ENCODE peak calls at places on chromosomes 6 and 20, in four cellular contexts. One of them, this sample, is unnamed.
A peak's percentile ranks its signal among the peaks of the same experiment; 100 is the strongest.

GRCh38 chr20:59939052-59939878 is 840 bp downstream of the PPP1R3D start:
- DNase-seq in RCC 7860: no peak
- DNase-seq in islet precursor cell: peak; percentile 64
- DNase-seq in NCI-H774: no peak
- DNase-seq in this sample: no peak

GRCh38 chr6:147135211-147135672 is 69.0 kb upstream of the STXBP5 start:
- DNase-seq in RCC 7860: peak; percentile 5
- DNase-seq in islet precursor cell: no peak
- DNase-seq in NCI-H774: no peak
- DNase-seq in this sample: no peak

GRCh38 chr6:8906699-8907098 is 471.4 kb upstream of the SLC35B3 start:
- DNase-seq in RCC 7860: no peak
- DNase-seq in islet precursor cell: no peak
- DNase-seq in NCI-H774: no peak
- DNase-seq in this sample: no peak

GRCh38 chr6:114648847-114649246 is 306.0 kb upstream of the HS3ST5 start:
- DNase-seq in RCC 7860: no peak
- DNase-seq in islet precursor cell: no peak
- DNase-seq in NCI-H774: no peak
- DNase-seq in this sample: no peak

GRCh38 chr6:4466260-4466659 is 309.9 kb upstream of the CDYL start:
- DNase-seq in RCC 7860: peak; percentile 6
- DNase-seq in islet precursor cell: no peak
- DNase-seq in NCI-H774: no peak
- DNase-seq in this sample: peak; percentile 12

GRCh38 chr6:33172307-33173227 is 19.7 kb downstream of the COL11A2 start:
- DNase-seq in RCC 7860: no peak
- DNase-seq in islet precursor cell: no peak
- DNase-seq in NCI-H774: no peak
- DNase-seq in this sample: no peak

GRCh38 chr20:23666698-23667097 is 22.1 kb downstream of the CST4 start:
- DNase-seq in RCC 7860: no peak
- DNase-seq in islet precursor cell: no peak
- DNase-seq in NCI-H774: no peak
- DNase-seq in this sample: no peak

GRCh38 chr6:42315991-42316378 is 98.3 kb upstream of the MRPS10 start:
- DNase-seq in RCC 7860: peak; percentile 91
- DNase-seq in islet precursor cell: peak; percentile 97
- DNase-seq in NCI-H774: no peak
- DNase-seq in this sample: no peak

GRCh38 chr20:49619113-49620048 is 51.4 kb upstream of the PTGIS start:
- DNase-seq in RCC 7860: no peak
- DNase-seq in islet precursor cell: no peak
- DNase-seq in NCI-H774: no peak
- DNase-seq in this sample: no peak

GRCh38 chr6:107439418-107439817 is 19.9 kb downstream of the PDSS2 start:
- DNase-seq in RCC 7860: no peak
- DNase-seq in islet precursor cell: no peak
- DNase-seq in NCI-H774: no peak
- DNase-seq in this sample: no peak

GRCh38 chr20:21705466-21706344 is at the start of gene PAX1:
- DNase-seq in RCC 7860: no peak
- DNase-seq in islet precursor cell: no peak
- DNase-seq in NCI-H774: no peak
- DNase-seq in this sample: peak; percentile 38

GRCh38 chr20:33654680-33655161 is 7.4 kb upstream of the C20orf144 start:
- DNase-seq in RCC 7860: no peak
- DNase-seq in islet precursor cell: peak; percentile 74
- DNase-seq in NCI-H774: no peak
- DNase-seq in this sample: peak; percentile 57

GRCh38 chr6:136921936-136922679 is at the start of gene SLC35D3:
- DNase-seq in RCC 7860: no peak
- DNase-seq in islet precursor cell: peak; percentile 69
- DNase-seq in NCI-H774: peak; percentile 46
- DNase-seq in this sample: no peak

GRCh38 chr6:51968265-51968664 is 119.1 kb downstream of the PKHD1 start:
- DNase-seq in RCC 7860: no peak
- DNase-seq in islet precursor cell: no peak
- DNase-seq in NCI-H774: no peak
- DNase-seq in this sample: no peak